ENCODE peak calls at places on chromosomes 16 and 17, in seven cellular contexts. F, I, S, X, B, U and L are unnamed samples.

GRCh38 chr17:43634681-43635125 is 27.0 kb downstream of the MEOX1 start:
- DNase-seq in B (no peak), S (peak), F (no peak), I (no peak), X (no peak), U (no peak), L (no peak)

GRCh38 chr17:42784811-42785592 is 4.6 kb downstream of the WNK4 start:
- DNase-seq in U (no peak), S (no peak), B (no peak), I (no peak), F (no peak), X (no peak), L (no peak)

GRCh38 chr17:77654296-77654695 is 304.2 kb upstream of the TNRC6C start:
- DNase-seq in F (no peak), B (no peak), I (no peak), X (no peak), S (no peak), U (no peak), L (no peak)

GRCh38 chr17:38898812-38899348 is 26.5 kb upstream of the LASP1NB start:
- DNase-seq in B (no peak), U (no peak), I (peak), X (peak), S (peak), F (no peak), L (no peak)

GRCh38 chr17:80166446-80166845 is 3.4 kb upstream of the CARD14 start:
- DNase-seq in F (no peak), S (no peak), B (no peak), X (no peak), U (no peak), I (no peak), L (no peak)

GRCh38 chr16:87145181-87146176 is 171.7 kb downstream of the C16orf95 start:
- DNase-seq in U (no peak), I (no peak), B (peak), X (no peak), F (no peak), S (peak), L (no peak)

GRCh38 chr16:57146735-57147134 is 39.1 kb downstream of the PSME3IP1 start:
- DNase-seq in I (no peak), X (no peak), U (peak), S (no peak), B (no peak), F (no peak), L (no peak)

GRCh38 chr16:50196736-50197135 is 43.6 kb downstream of the TENT4B start:
- DNase-seq in U (no peak), I (no peak), F (no peak), B (peak), X (no peak), S (peak), L (no peak)

GRCh38 chr16:89449726-89450335 is 40.5 kb downstream of the ANKRD11 start:
- DNase-seq in B (no peak), F (no peak), I (no peak), U (no peak), X (no peak), S (peak), L (no peak)

GRCh38 chr16:65731840-65732239 is 610.0 kb upstream of the CDH11 start:
- DNase-seq in B (peak), U (no peak), S (no peak), X (no peak), I (no peak), F (no peak), L (no peak)

GRCh38 chr17:60139438-60140285 is 10.1 kb upstream of the CA4 start:
- DNase-seq in F (peak), I (peak), X (peak), U (peak), S (peak), B (peak), L (no peak)

GRCh38 chr17:21039839-21040575 is 2.8 kb downstream of the USP22 start:
- DNase-seq in X (no peak), B (peak), F (peak), I (no peak), S (peak), U (no peak), L (peak)

GRCh38 chr16:8736123-8736680 is 61.2 kb downstream of the TMEM186 start:
- DNase-seq in U (no peak), B (no peak), X (no peak), I (no peak), F (no peak), S (no peak), L (peak)

GRCh38 chr16:73124665-73125064 is 76.7 kb upstream of the ZFHX3 start:
- DNase-seq in X (no peak), S (no peak), I (no peak), U (no peak), F (no peak), B (no peak), L (no peak)

GRCh38 chr17:47670064-47670463 is 20.3 kb downstream of the KPNB1 start:
- DNase-seq in F (no peak), I (no peak), X (no peak), U (no peak), S (no peak), B (no peak), L (no peak)

GRCh38 chr16:9484901-9485300 is 393.5 kb downstream of the HAPSTR1 start:
- DNase-seq in X (no peak), F (no peak), U (no peak), S (no peak), I (no peak), B (no peak), L (no peak)

GRCh38 chr17:31550389-31551056 is 159.0 kb downstream of the RAB11FIP4 start:
- DNase-seq in I (no peak), U (no peak), F (no peak), S (no peak), X (no peak), B (no peak), L (no peak)

GRCh38 chr16:66130296-66130910 is 236.1 kb upstream of the CDH5 start:
- DNase-seq in I (no peak), B (peak), U (no peak), S (peak), X (no peak), F (no peak), L (no peak)

GRCh38 chr17:65183736-65184135 is 46.6 kb downstream of the RGS9 start:
- DNase-seq in U (no peak), I (no peak), X (no peak), S (peak), F (peak), B (peak), L (no peak)

GRCh38 chr17:10067446-10068143 is 130.8 kb downstream of the GAS7 start:
- DNase-seq in B (no peak), I (no peak), S (no peak), X (no peak), U (no peak), F (no peak), L (no peak)

GRCh38 chr16:6898896-6899295 is 433.7 kb upstream of the RBFOX1 start:
- DNase-seq in I (no peak), F (no peak), S (no peak), X (no peak), U (no peak), B (no peak), L (no peak)

GRCh38 chr16:14196011-14196410 is 124.9 kb downstream of the MRTFB start:
- DNase-seq in I (no peak), F (no peak), B (no peak), S (peak), X (no peak), U (no peak), L (no peak)

GRCh38 chr16:4339909-4340308 is 11.2 kb downstream of the PAM16 start:
- DNase-seq in S (no peak), U (no peak), B (peak), F (no peak), I (no peak), X (no peak), L (no peak)

GRCh38 chr17:81890447-81891302 is 711 bp downstream of the ALYREF start:
- DNase-seq in F (no peak), B (no peak), I (no peak), S (peak), U (no peak), X (no peak), L (peak)

GRCh38 chr17:10021239-10021638 is 116.2 kb upstream of the RCVRN start:
- DNase-seq in U (no peak), B (peak), F (no peak), S (peak), I (no peak), X (no peak), L (peak)

GRCh38 chr17:66431910-66432309 is 129.5 kb downstream of the PRKCA start:
- DNase-seq in X (no peak), B (peak), S (peak), U (no peak), I (no peak), F (no peak), L (no peak)

GRCh38 chr16:86499889-86500707 is 10.2 kb upstream of the FOXF1 start:
- DNase-seq in I (no peak), F (no peak), S (no peak), B (no peak), X (no peak), U (no peak), L (no peak)

GRCh38 chr17:31085563-31085962 is 9.2 kb upstream of the NF1 start:
- DNase-seq in I (no peak), B (peak), S (peak), U (no peak), F (no peak), X (no peak), L (no peak)

GRCh38 chr16:67236551-67237395 is 9.8 kb downstream of the TMEM208 start:
- DNase-seq in I (peak), U (no peak), B (peak), X (peak), S (peak), F (peak), L (no peak)

GRCh38 chr17:63930951-63931575 is 1.1 kb downstream of the CD79B start:
- DNase-seq in S (no peak), U (no peak), I (peak), B (no peak), X (peak), F (no peak), L (peak)

GRCh38 chr17:40530531-40530987 is 29.1 kb upstream of the TNS4 start:
- DNase-seq in I (no peak), U (no peak), B (no peak), S (no peak), F (no peak), X (no peak), L (peak)

GRCh38 chr17:51662204-51663056 is 402.1 kb downstream of the UTP18 start:
- DNase-seq in U (no peak), X (no peak), F (no peak), S (no peak), I (no peak), B (no peak), L (no peak)